ENCODE peak calls at places on chromosomes 5 and 9, in seven cellular contexts. I is mesendoderm, N is neuronal stem cell, E is H1, M is H9, Z is IMR-90, B is trophoblast cell. D is an unnamed sample.

GRCh38 chr5:61904730-61905129 is 401.3 kb upstream of the KIF2A start:
- DNase-seq in M (no peak), E (no peak), N (no peak), Z (no peak), B (no peak), I (no peak), D (no peak)

GRCh38 chr5:133967715-133968056 is 739 bp downstream of the C5orf15 start:
- DNase-seq in I (peak; percentile 24), B (peak; percentile 9), Z (peak; percentile 59), E (no peak), N (no peak), M (no peak), D (peak; percentile 90)

GRCh38 chr5:139133237-139133636 is 64.9 kb downstream of the SIL1 start:
- DNase-seq in N (no peak), I (no peak), B (no peak), M (no peak), Z (no peak), E (no peak), D (no peak)

GRCh38 chr9:97850746-97851449 is 2.1 kb upstream of the FOXE1 start:
- DNase-seq in B (no peak), M (no peak), Z (no peak), I (no peak), E (no peak), N (no peak), D (no peak)

GRCh38 chr5:86974910-86975309 is 292.8 kb upstream of the RASA1 start:
- DNase-seq in B (no peak), Z (no peak), E (no peak), M (no peak), N (no peak), I (no peak), D (peak; percentile 25)

GRCh38 chr5:140220032-140220697 is 45.2 kb downstream of the CYSTM1 start:
- DNase-seq in Z (peak; percentile 66), I (peak; percentile 50), N (peak; percentile 39), B (no peak), M (no peak), E (no peak), D (peak; percentile 60)

GRCh38 chr5:74945561-74946165 is 79.5 kb upstream of the FAM169A start:
- DNase-seq in I (no peak), N (no peak), M (no peak), B (no peak), E (no peak), Z (no peak), D (no peak)

GRCh38 chr9:128928624-128929023 is 7.8 kb downstream of the PHYHD1 start:
- DNase-seq in E (no peak), N (no peak), M (no peak), Z (peak; percentile 25), B (no peak), I (no peak), D (no peak)

GRCh38 chr5:137072376-137073174 is 426.6 kb downstream of the SPOCK1 start:
- DNase-seq in N (no peak), Z (no peak), I (no peak), E (no peak), B (no peak), M (no peak), D (no peak)

GRCh38 chr9:96486351-96487029 is 36.5 kb downstream of the HABP4 start:
- DNase-seq in I (no peak), N (no peak), M (no peak), B (no peak), E (no peak), Z (peak; percentile 82), D (peak; percentile 78)

GRCh38 chr5:148864113-148864841 is 37.9 kb downstream of the ADRB2 start:
- DNase-seq in M (no peak), I (no peak), B (peak; percentile 19), Z (peak; percentile 62), N (no peak), E (no peak), D (peak; percentile 26)

GRCh38 chr9:9091387-9091786 is 1291.8 kb upstream of the DMAC1 start:
- DNase-seq in M (no peak), B (no peak), N (no peak), E (no peak), I (no peak), Z (no peak), D (no peak)

GRCh38 chr9:137067860-137068538 is 2.4 kb downstream of the SAPCD2 start:
- DNase-seq in M (peak; percentile 92), Z (peak; percentile 70), N (peak; percentile 67), I (peak; percentile 87), B (peak; percentile 91), E (peak; percentile 93), D (peak; percentile 84)

GRCh38 chr5:150129813-150130492 is 25.7 kb downstream of the PDGFRB start:
- DNase-seq in B (peak; percentile 85), N (peak; percentile 62), E (peak; percentile 87), I (peak; percentile 85), Z (peak; percentile 78), M (peak; percentile 71), D (peak; percentile 77)

GRCh38 chr5:115624994-115625393 is 842 bp downstream of the TMED7 start:
- DNase-seq in E (no peak), M (no peak), Z (no peak), B (peak; percentile 19), N (no peak), I (no peak), D (peak; percentile 24)

GRCh38 chr5:143228597-143229293 is 174.7 kb downstream of the NR3C1 start:
- DNase-seq in E (no peak), M (no peak), B (no peak), N (no peak), Z (no peak), I (no peak), D (no peak)

GRCh38 chr9:127252405-127253093 is 12.0 kb upstream of the GARNL3 start:
- DNase-seq in M (no peak), E (no peak), N (no peak), I (no peak), B (no peak), Z (peak; percentile 23), D (no peak)

GRCh38 chr9:40926404-40927259 is 201.8 kb downstream of the FOXD4L6 start:
- DNase-seq in M (no peak), E (peak; percentile 2), Z (no peak), I (no peak), N (no peak), B (no peak), D (no peak)

GRCh38 chr5:179803651-179804598 is 2.7 kb downstream of the MGAT4B start:
- DNase-seq in Z (peak; percentile 41), N (no peak), E (peak; percentile 44), B (no peak), M (no peak), I (no peak), D (peak; percentile 35)

GRCh38 chr9:83749706-83750105 is 41.9 kb upstream of the UBQLN1 start:
- DNase-seq in M (no peak), N (no peak), Z (no peak), I (no peak), B (no peak), E (no peak), D (no peak)

DNA sequence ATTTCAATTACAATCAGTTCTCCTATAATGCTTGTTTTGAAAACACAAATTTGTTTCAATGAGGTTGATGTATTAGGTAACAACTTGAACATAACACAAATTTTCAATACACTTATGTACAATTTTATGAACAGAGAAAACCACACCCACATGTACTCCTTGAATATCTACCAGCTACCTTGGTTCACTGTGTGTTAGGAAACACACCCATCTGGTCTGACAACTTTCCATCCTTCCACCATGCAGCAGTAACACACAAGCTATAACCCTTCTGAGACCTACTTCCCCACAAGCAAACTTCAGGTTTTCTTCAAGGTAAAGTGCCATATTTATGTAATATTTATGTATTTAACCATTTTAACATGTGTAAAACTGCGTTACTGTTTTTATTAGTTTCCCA is 36.4 kb upstream of the UBQLN1 start:
- DNase-seq in E (no peak), B (peak; percentile 37), M (no peak), Z (no peak), I (no peak), N (no peak), D (no peak)
- H2AK5ac ChIP-seq in E (no peak overlapping the region), B (no peak overlapping the region), M (no peak overlapping the region), Z (no peak overlapping the region), I (no peak overlapping the region), N (no peak overlapping the region), D (no peak overlapping the region)

GRCh38 chr9:89632136-89633135 is 27.6 kb downstream of the GADD45G start:
- DNase-seq in Z (no peak), E (no peak), N (no peak), B (no peak), I (no peak), M (no peak), D (peak; percentile 13)
- H2AK5ac ChIP-seq in Z (no peak overlapping the region), E (no peak overlapping the region), N (no peak overlapping the region), B (no peak overlapping the region), I (no peak overlapping the region), M (no peak overlapping the region), D (no peak overlapping the region)

DNA sequence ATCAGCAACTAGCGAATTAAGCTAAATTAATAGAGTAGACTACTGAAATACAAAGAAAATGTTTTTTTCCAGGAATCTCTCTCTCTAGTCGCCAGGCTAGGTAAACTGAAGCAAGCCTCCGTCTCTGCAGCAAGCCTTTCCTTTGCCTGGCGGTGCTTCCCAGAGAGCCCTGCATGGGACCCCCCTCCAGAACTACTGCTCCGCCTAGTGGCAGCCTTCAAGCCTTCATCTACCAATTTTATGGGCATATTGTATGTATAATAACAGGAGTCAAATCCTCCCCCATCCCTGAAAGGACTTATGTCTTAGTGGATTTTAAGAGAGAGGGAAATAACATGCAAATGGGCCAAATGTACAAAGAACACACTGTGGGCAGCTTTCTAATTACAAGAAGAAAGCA is 241.9 kb downstream of the SAXO1 start:
- DNase-seq in I (peak; percentile 80), M (peak; percentile 74), Z (peak; percentile 12), N (peak; percentile 42), E (peak; percentile 67), B (peak; percentile 67), D (peak; percentile 41)
- H2AK5ac ChIP-seq in I (no peak overlapping the region), M (no peak overlapping the region), Z (no peak overlapping the region), N (no peak overlapping the region), E (no peak overlapping the region), B (no peak overlapping the region), D (no peak overlapping the region)

GRCh38 chr5:51872144-51872543 is 488.9 kb downstream of the ISL1 start:
- DNase-seq in M (no peak), B (no peak), I (no peak), E (no peak), N (no peak), Z (no peak), D (no peak)
- H2AK5ac ChIP-seq in M (no peak overlapping the region), B (no peak overlapping the region), I (no peak overlapping the region), E (no peak overlapping the region), N (no peak overlapping the region), Z (no peak overlapping the region), D (no peak overlapping the region)

DNA sequence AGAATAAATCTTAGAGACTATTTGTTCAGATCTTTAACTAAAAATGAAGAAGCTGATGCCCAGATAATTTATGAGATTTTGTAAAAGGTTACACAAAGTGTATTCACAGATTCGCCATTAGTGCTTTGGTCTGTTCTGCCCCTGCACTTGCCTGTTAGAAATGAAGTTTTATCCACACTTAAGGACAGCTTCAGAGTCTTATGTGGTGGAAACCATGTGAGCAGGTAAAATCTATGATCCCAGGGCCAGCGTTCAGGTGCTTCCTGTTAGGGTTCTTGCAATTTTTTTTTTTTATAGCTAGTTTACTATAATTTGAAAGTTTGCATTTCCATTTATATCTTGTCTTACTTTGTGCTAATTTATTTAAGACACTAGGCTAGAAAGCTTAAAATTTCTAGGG is 561.6 kb downstream of the PRR16 start:
- DNase-seq in N (no peak), E (no peak), B (no peak), M (no peak), Z (no peak), I (no peak), D (no peak)
- H2AK5ac ChIP-seq in N (no peak overlapping the region), E (no peak overlapping the region), B (no peak overlapping the region), M (no peak overlapping the region), Z (no peak overlapping the region), I (no peak overlapping the region), D (no peak overlapping the region)

GRCh38 chr5:146336197-146336596 is 2.4 kb upstream of the POU4F3 start:
- DNase-seq in Z (no peak), E (no peak), N (no peak), M (no peak), B (no peak), I (no peak), D (no peak)
- H2AK5ac ChIP-seq in Z (no peak overlapping the region), E (no peak overlapping the region), N (no peak overlapping the region), M (no peak overlapping the region), B (no peak overlapping the region), I (no peak overlapping the region), D (no peak overlapping the region)